ENCODE peak calls at places on chromosomes 5 and 9, in eight cellular contexts. P is thyroid gland, B is A549, G is tibial nerve, A is HCT116, F is sigmoid colon, Q is uterus, Y is spleen. H is an unnamed sample.

GRCh38 chr9:15606667-15607472 is 54.0 kb downstream of the CCDC171 start:
- DNase-seq in A (peak; percentile 22), G (peak; percentile 69), B (peak; percentile 34), P (no peak), Q (no peak), F (no peak), Y (no peak), H (no peak)

GRCh38 chr9:6194934-6195333 is 20.7 kb upstream of the IL33 start:
- DNase-seq in B (no peak), A (no peak), P (peak; percentile 27), G (no peak), Y (no peak), Q (no peak), F (no peak), H (no peak)

GRCh38 chr9:16085167-16085718 is 532.4 kb downstream of the CCDC171 start:
- DNase-seq in F (peak; percentile 72), B (no peak), Y (no peak), A (no peak), P (no peak), Q (peak; percentile 42), G (no peak), H (no peak)

GRCh38 chr9:2229109-2229733 is 214.1 kb downstream of the SMARCA2 start:
- DNase-seq in P (no peak), Q (no peak), Y (no peak), G (no peak), A (no peak), B (no peak), F (no peak), H (no peak)

GRCh38 chr5:137580030-137580429 is 80.9 kb upstream of the SPOCK1 start:
- DNase-seq in Q (no peak), P (no peak), Y (no peak), A (no peak), G (no peak), B (no peak), F (no peak), H (no peak)

GRCh38 chr5:66864240-66864884 is 268.2 kb downstream of the MAST4 start:
- DNase-seq in F (no peak), G (no peak), Q (no peak), Y (no peak), P (no peak), B (peak; percentile 67), A (no peak), H (peak; percentile 13)

GRCh38 chr9:128087262-128087661 is 19.2 kb downstream of the SLC25A25 start:
- DNase-seq in F (no peak), Y (peak; percentile 32), A (no peak), Q (no peak), P (no peak), B (no peak), G (no peak), H (no peak)

GRCh38 chr5:97085787-97086181 is 56.6 kb downstream of the LIX1 start:
- DNase-seq in P (no peak), A (no peak), F (no peak), Y (no peak), Q (no peak), B (no peak), G (no peak), H (no peak)

GRCh38 chr5:174837919-174838902 is 113.8 kb downstream of the MSX2 start:
- DNase-seq in Q (peak; percentile 19), G (peak; percentile 63), A (peak; percentile 16), F (peak; percentile 82), P (no peak), Y (no peak), B (peak; percentile 49), H (peak; percentile 33)

GRCh38 chr9:109192732-109193361 is 25.8 kb upstream of the FRRS1L start:
- DNase-seq in G (no peak), P (peak; percentile 85), A (peak; percentile 15), F (no peak), Q (no peak), Y (no peak), B (peak; percentile 48), H (peak; percentile 75)

GRCh38 chr5:65142511-65143011 is 339.2 kb downstream of the ADAMTS6 start:
- DNase-seq in P (no peak), A (no peak), Y (no peak), G (no peak), Q (no peak), F (no peak), B (peak; percentile 11), H (no peak)

GRCh38 chr9:135456436-135457104 is 23.0 kb upstream of the PPP1R26 start:
- DNase-seq in Y (no peak), F (no peak), B (no peak), P (no peak), A (no peak), Q (no peak), G (no peak), H (no peak)

GRCh38 chr5:67222243-67223033 is 25.8 kb upstream of the CD180 start:
- DNase-seq in A (no peak), G (no peak), B (no peak), F (no peak), P (no peak), Y (no peak), Q (no peak), H (no peak)

GRCh38 chr9:121499427-121500164 is at the start of gene GGTA1:
- DNase-seq in Y (peak; percentile 90), G (peak; percentile 29), F (peak; percentile 80), P (peak; percentile 60), Q (peak; percentile 51), B (peak; percentile 33), A (no peak), H (peak; percentile 35)

GRCh38 chr5:116702776-116703175 is 128.2 kb upstream of the SEMA6A start:
- DNase-seq in G (no peak), B (no peak), F (no peak), P (no peak), A (no peak), Q (no peak), Y (no peak), H (no peak)

GRCh38 chr5:14176888-14177287 is 33.7 kb downstream of the TRIO start:
- DNase-seq in Y (no peak), P (no peak), F (no peak), G (no peak), A (no peak), B (no peak), Q (no peak), H (no peak)

GRCh38 chr5:8826491-8826890 is 719.4 kb downstream of the SEMA5A start:
- DNase-seq in A (no peak), G (no peak), Q (no peak), P (no peak), B (no peak), Y (no peak), F (no peak), H (no peak)

GRCh38 chr5:176846335-176847140 is 36.2 kb downstream of the UNC5A start:
- DNase-seq in A (no peak), F (no peak), B (no peak), Y (no peak), Q (no peak), P (no peak), G (no peak), H (no peak)

GRCh38 chr5:180274695-180275094 is 17.2 kb downstream of the MAPK9 start:
- DNase-seq in F (no peak), B (no peak), Q (no peak), P (no peak), A (no peak), Y (no peak), G (no peak), H (no peak)
- H3K9me3 ChIP-seq in F (no peaks in the 10 kb centered on the region), B (peaks cover 90% of the 10 kb centered on the region), Q (no peaks in the 10 kb centered on the region), P (no peaks in the 10 kb centered on the region), A (peaks cover 16% of the 10 kb centered on the region), Y (peaks cover 87% of the 10 kb centered on the region), G (peaks cover 16% of the 10 kb centered on the region), H (peaks cover 28% of the 10 kb centered on the region)

GRCh38 chr9:116232425-116233159 is 79.0 kb downstream of the PAPPA start:
- DNase-seq in Y (no peak), F (no peak), B (peak; percentile 98), G (no peak), A (no peak), P (peak; percentile 10), Q (no peak), H (no peak)
- H3K4me1 ChIP-seq in Y (no peaks in the 10 kb centered on the region), F (no peaks in the 10 kb centered on the region), B (peaks cover 94% of the 10 kb centered on the region), G (no peaks in the 10 kb centered on the region), A (no peaks in the 10 kb centered on the region), P (no peaks in the 10 kb centered on the region), Q (no peaks in the 10 kb centered on the region), H (no peaks in the 10 kb centered on the region)

DNA sequence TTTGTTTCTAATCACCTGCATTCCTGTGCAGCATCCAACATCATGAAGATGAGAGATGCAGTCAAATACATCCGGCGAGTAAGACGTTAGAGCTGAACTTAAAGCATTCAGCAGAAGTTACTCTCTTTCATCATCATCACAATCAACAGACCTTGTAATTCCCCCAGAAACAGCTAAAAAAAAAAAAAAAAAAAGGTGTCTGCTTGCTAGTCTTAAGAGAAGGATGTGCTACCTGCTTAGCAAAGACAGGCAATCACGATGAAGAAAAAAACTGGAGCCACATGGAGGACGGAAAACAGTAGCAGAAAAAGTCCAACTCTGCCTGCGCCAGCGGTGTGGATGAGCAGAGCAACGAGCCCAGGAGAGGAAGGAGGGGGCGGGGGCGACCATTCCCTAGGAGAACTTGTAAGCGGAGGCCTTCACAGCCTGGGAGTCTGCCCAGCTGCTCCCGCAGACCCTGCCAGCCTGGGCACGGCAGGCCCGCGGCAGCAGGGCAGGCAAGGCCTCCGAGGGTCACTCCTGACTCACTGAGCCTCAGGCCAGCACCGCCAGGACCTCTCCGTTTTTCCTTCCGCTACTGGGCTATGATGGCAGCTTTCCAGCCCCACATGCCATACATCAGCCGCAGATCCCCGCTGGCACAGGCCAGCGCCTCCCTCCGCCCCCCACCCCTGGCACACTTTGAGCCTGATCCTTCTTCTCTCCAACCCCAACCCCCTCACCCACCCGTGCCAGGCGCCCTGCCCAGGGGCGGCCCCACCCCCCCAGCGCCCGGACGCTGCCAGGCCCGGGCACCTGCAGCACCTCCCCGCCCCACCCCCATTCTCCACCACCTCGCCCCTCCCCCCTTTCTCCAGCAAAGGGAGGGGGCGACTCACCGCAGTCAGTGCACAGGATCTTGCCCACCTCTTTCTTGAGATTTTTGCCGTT is 1.3 kb downstream of the NRG2 start:
- DNase-seq in A (no peak), G (peak; percentile 49), Y (peak; percentile 82), F (peak; percentile 81), B (peak; percentile 42), P (peak; percentile 27), Q (peak; percentile 35), H (peak; percentile 94)
- TF ChIP-seq POLR2A in A (no peak), G (no peak), Y (no peak), F (no peak), B (no peak), P (no peak), Q (no peak), H (peak; percentile 84)

GRCh38 chr5:179265529-179266290 is 79.6 kb downstream of the ADAMTS2 start:
- DNase-seq in F (peak; percentile 99), B (no peak), Q (peak; percentile 98), A (no peak), G (peak; percentile 87), Y (peak; percentile 78), P (peak; percentile 91), H (peak; percentile 64)

GRCh38 chr5:179264641-179265528 is 80.4 kb downstream of the ADAMTS2 start:
- DNase-seq in G (no peak), Q (peak; percentile 24), Y (peak; percentile 58), F (no peak), B (no peak), A (no peak), P (peak; percentile 41), H (peak; percentile 3)

GRCh38 chr5:179267671-179268071 is 77.6 kb downstream of the ADAMTS2 start:
- DNase-seq in P (no peak), A (no peak), G (no peak), B (no peak), Y (peak; percentile 70), Q (no peak), F (peak; percentile 64), H (peak; percentile 8)

GRCh38 chr5:179267071-179267670 is 78.1 kb downstream of the ADAMTS2 start:
- DNase-seq in Y (peak; percentile 77), P (no peak), Q (peak; percentile 34), A (no peak), F (peak; percentile 68), B (no peak), G (no peak), H (no peak)

GRCh38 chr5:179266291-179267070 is 78.8 kb downstream of the ADAMTS2 start:
- DNase-seq in A (no peak), F (peak; percentile 66), P (no peak), Y (peak; percentile 58), B (no peak), G (no peak), Q (peak; percentile 37), H (no peak)
- H3K9me3 ChIP-seq in A (no peaks in the 10 kb centered on the region), F (no peaks in the 10 kb centered on the region), P (no peaks in the 10 kb centered on the region), Y (no peaks in the 10 kb centered on the region), B (peaks cover 13% of the 10 kb centered on the region), G (no peaks in the 10 kb centered on the region), Q (no peaks in the 10 kb centered on the region), H (no peaks in the 10 kb centered on the region)

H was measured in body of pancreas.